ENCODE peak calls at places on chromosomes 4 and X, in eight cellular contexts. J, U, F, T, M, O, B and C are unnamed samples. For H3K9me3, the result is how much of the 10 kb centered on the place peaks cover.

GRCh38 chr4:163393471-163393870 is 49.8 kb downstream of the NPY5R start:
- DNase-seq in J (no peak), U (no peak), F (no peak), T (no peak), M (no peak), O (no peak), B (no peak), C (no peak)

GRCh38 chr4:99998062-99998880 is 48.2 kb upstream of the H2AZ1 start:
- DNase-seq in J (no peak), U (peak), F (no peak), T (no peak), M (no peak), O (no peak), B (no peak), C (no peak)

GRCh38 chr4:1711055-1711905 is 839 bp downstream of the SLBP start:
- DNase-seq in J (no peak), U (peak), F (peak), T (no peak), M (no peak), O (peak), B (peak), C (peak)

GRCh38 chrX:80879143-80879542 is 69.5 kb upstream of the BRWD3 start:
- DNase-seq in J (no peak), U (no peak), F (no peak), T (no peak), M (no peak), O (peak), B (no peak), C (no peak)

GRCh38 chr4:26321326-26322276 is 787 bp downstream of the RBPJ start:
- DNase-seq in J (no peak), U (peak), F (peak), T (no peak), M (no peak), O (peak), B (peak), C (no peak)

GRCh38 chrX:40008841-40009461 is 88.8 kb downstream of the BCOR start:
- DNase-seq in J (no peak), U (peak), F (no peak), T (peak), M (no peak), O (no peak), B (peak), C (no peak)

GRCh38 chr4:98996056-98996941 is 778 bp downstream of the METAP1 start:
- DNase-seq in J (no peak), U (peak), F (no peak), T (no peak), M (no peak), O (no peak), B (no peak), C (no peak)

GRCh38 chrX:43970528-43970927 is 2.7 kb downstream of the NDP start:
- DNase-seq in J (no peak), U (peak), F (no peak), T (no peak), M (no peak), O (no peak), B (no peak), C (no peak)

GRCh38 chr4:129064717-129065116 is 28.6 kb downstream of the SCLT1 start:
- DNase-seq in J (no peak), U (peak), F (no peak), T (no peak), M (no peak), O (no peak), B (no peak), C (no peak)

GRCh38 chrX:7253565-7253964 is 105.6 kb upstream of the PUDP start:
- DNase-seq in J (no peak), U (no peak), F (no peak), T (no peak), M (no peak), O (no peak), B (no peak), C (no peak)

GRCh38 chr4:173121044-173121685 is 47.4 kb upstream of the GALNT7 start:
- DNase-seq in J (no peak), U (peak), F (no peak), T (no peak), M (no peak), O (no peak), B (no peak), C (no peak)

GRCh38 chrX:46551494-46552128 is 6.4 kb upstream of the ZNF674 start:
- DNase-seq in J (no peak), U (peak), F (no peak), T (no peak), M (no peak), O (no peak), B (no peak), C (no peak)

GRCh38 chr4:158805628-158806471 is 37.0 kb downstream of the FNIP2 start:
- DNase-seq in J (no peak), U (no peak), F (no peak), T (no peak), M (no peak), O (peak), B (no peak), C (no peak)

GRCh38 chr4:91688413-91688812 is 615.4 kb upstream of the GRID2 start:
- DNase-seq in J (no peak), U (no peak), F (no peak), T (no peak), M (no peak), O (no peak), B (no peak), C (no peak)

GRCh38 chr4:77576351-77576750 is 29.3 kb upstream of the CXCL13 start:
- DNase-seq in J (no peak), U (peak), F (no peak), T (no peak), M (no peak), O (no peak), B (no peak), C (no peak)

GRCh38 chr4:48472794-48473193 is 10.3 kb upstream of the SLC10A4 start:
- DNase-seq in J (no peak), U (no peak), F (no peak), T (no peak), M (no peak), O (no peak), B (no peak), C (no peak)

GRCh38 chrX:47145408-47146120 is 543 bp downstream of the RBM10 start:
- DNase-seq in J (no peak), U (no peak), F (no peak), T (no peak), M (peak), O (peak), B (no peak), C (no peak)

GRCh38 chr4:87093443-87094123 is 126.8 kb downstream of the KLHL8 start:
- DNase-seq in J (peak), U (peak), F (no peak), T (no peak), M (peak), O (peak), B (no peak), C (peak)

GRCh38 chr4:101400096-101400495 is 52.8 kb upstream of the PPP3CA start:
- DNase-seq in J (no peak), U (peak), F (no peak), T (no peak), M (no peak), O (no peak), B (no peak), C (no peak)

GRCh38 chr4:176539785-176540175 is 220.0 kb downstream of the SPCS3 start:
- DNase-seq in J (no peak), U (peak), F (no peak), T (no peak), M (no peak), O (no peak), B (no peak), C (no peak)

GRCh38 chr4:10267066-10267465 is 150.5 kb upstream of the WDR1 start:
- DNase-seq in J (no peak), U (no peak), F (no peak), T (no peak), M (no peak), O (no peak), B (no peak), C (no peak)

GRCh38 chrX:2220296-2220695 is 280.5 kb downstream of the DHRSX start:
- DNase-seq in J (no peak), U (no peak), F (peak), T (no peak), M (no peak), O (no peak), B (no peak), C (no peak)

GRCh38 chr4:94457692-94458106 is 6.0 kb downstream of the PDLIM5 start:
- DNase-seq in J (no peak), U (peak), F (no peak), T (no peak), M (no peak), O (no peak), B (no peak), C (no peak)

GRCh38 chr4:112130903-112131302 is 14.4 kb upstream of the FAM241A start:
- DNase-seq in J (no peak), U (peak), F (no peak), T (no peak), M (no peak), O (no peak), B (no peak), C (no peak)

GRCh38 chrX:19912-20571 is 261.1 kb upstream of the PLCXD1 start:
- DNase-seq in J (no peak), U (no peak), F (no peak), T (peak), M (peak), O (no peak), B (no peak), C (no peak)

GRCh38 chr4:26325191-26325590 is 4.4 kb downstream of the RBPJ start:
- DNase-seq in J (no peak), U (peak), F (no peak), T (no peak), M (no peak), O (no peak), B (no peak), C (peak)

GRCh38 chr4:143641406-143641805 is 59.1 kb downstream of the FREM3 start:
- DNase-seq in J (no peak), U (peak), F (no peak), T (no peak), M (no peak), O (no peak), B (no peak), C (no peak)

GRCh38 chr4:105191621-105192210 is 45.0 kb downstream of the TET2 start:
- DNase-seq in J (no peak), U (peak), F (no peak), T (no peak), M (no peak), O (no peak), B (no peak), C (no peak)

GRCh38 chrX:99242001-99242400 is 1168.1 kb downstream of the PCDH19 start:
- DNase-seq in J (no peak), U (no peak), F (no peak), T (no peak), M (no peak), O (no peak), B (no peak), C (no peak)

GRCh38 chrX:11481035-11481434 is 184.7 kb downstream of the ARHGAP6 start:
- DNase-seq in J (no peak), U (peak), F (no peak), T (no peak), M (no peak), O (no peak), B (no peak), C (no peak)

GRCh38 chr4:80128941-80129340 is 55.9 kb upstream of the ANTXR2 start:
- DNase-seq in J (no peak), U (no peak), F (no peak), T (no peak), M (no peak), O (no peak), B (no peak), C (no peak)

GRCh38 chrX:109943740-109944092 is 59.2 kb upstream of the TMEM164 start:
- DNase-seq in J (no peak), U (no peak), F (no peak), T (no peak), M (no peak), O (no peak), B (no peak), C (no peak)

GRCh38 chr4:54513231-54513630 is 144.5 kb upstream of the KIT start:
- DNase-seq in J (no peak), U (peak), F (no peak), T (no peak), M (no peak), O (no peak), B (no peak), C (no peak)

DNA sequence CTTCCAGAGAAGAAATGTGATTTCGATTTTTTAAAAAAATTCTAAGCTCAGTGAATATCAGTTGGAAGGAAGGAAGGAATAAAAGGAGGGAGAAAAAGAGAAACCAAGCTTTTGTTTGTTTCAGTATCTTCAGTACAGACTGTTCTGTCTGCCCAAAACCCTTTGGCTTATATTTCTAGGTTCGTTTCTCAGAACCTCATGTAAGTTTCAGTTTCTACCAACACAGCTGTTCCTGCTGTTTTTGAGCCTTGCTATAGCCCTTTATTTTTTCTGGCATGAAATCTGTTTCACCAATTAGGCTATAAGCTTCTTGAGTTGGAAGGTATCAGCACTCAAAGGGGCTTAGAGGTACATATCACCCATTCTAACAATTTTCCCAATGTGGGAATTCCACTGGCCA is 157.9 kb downstream of the GBA3 start:
- DNase-seq in J (no peak), U (no peak), F (no peak), T (no peak), M (no peak), O (no peak), B (no peak), C (no peak)
- H3K4me3 ChIP-seq in J (no peak), U (no peak), F (no peak), T (no peak), M (no peak), O (no peak), B (no peak), C (no peak)

DNA sequence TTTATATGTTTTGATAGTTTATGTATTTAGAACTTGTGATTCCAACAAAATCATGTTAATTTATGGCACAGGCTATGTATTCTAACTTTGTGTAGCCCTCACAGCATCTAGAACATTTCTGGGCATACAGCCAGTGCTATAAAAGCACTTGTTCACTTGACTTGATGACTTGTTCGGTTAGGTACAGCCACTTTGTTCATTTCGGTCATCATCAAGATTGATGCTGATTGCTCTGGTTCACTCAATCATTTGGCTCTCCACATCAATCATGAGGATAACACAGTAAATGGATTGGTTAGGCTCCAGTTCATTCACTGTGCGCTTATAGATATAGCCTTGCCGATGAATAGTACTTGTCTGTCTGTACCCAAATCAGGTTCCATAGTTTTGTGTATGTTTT is 97.7 kb upstream of the IRS4 start:
- DNase-seq in J (no peak), U (no peak), F (no peak), T (no peak), M (no peak), O (no peak), B (no peak), C (no peak)
- H3K27ac ChIP-seq in J (no peak), U (no peak), F (no peak), T (no peak), M (no peak), O (no peak), B (no peak), C (no peak)

GRCh38 chrX:72479324-72480274 is 93.0 kb downstream of the HDAC8 start:
- DNase-seq in J (no peak), U (no peak), F (no peak), T (no peak), M (no peak), O (peak), B (no peak), C (no peak)

GRCh38 chrX:72478351-72478750 is 94.3 kb downstream of the HDAC8 start:
- DNase-seq in J (no peak), U (no peak), F (no peak), T (no peak), M (no peak), O (no peak), B (no peak), C (no peak)

GRCh38 chrX:72478853-72479252 is 93.8 kb downstream of the HDAC8 start:
- DNase-seq in J (no peak), U (no peak), F (no peak), T (no peak), M (no peak), O (no peak), B (no peak), C (no peak)

GRCh38 chrX:72475952-72476668 is 96.5 kb downstream of the HDAC8 start:
- DNase-seq in J (no peak), U (peak), F (no peak), T (no peak), M (no peak), O (no peak), B (no peak), C (no peak)

DNA sequence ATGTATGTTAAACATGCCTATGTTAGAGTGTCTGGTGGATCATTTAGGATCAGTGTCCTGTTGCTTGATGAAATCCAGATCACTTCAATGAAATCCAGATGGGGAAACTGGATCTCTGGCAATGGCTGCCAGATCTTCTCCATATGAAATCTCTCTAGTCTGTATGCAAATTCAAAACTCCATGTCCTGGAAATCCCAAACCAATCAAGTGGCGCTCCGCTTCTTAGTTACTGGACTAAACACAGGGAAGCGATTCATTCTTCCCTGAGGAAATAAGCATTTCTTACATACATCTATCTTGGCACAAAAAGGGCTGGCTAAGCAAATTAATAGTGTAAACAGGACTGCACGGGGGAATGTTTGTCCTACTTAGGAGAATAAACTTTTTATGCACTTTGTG is 94.9 kb downstream of the HDAC8 start:
- DNase-seq in J (no peak), U (no peak), F (no peak), T (no peak), M (no peak), O (no peak), B (no peak), C (no peak)
- H3K9me3 ChIP-seq in J (under half), U (under half), F (under half), T (under half), M (under half), O (under half), B (under half), C (under half)

GRCh38 chr4:182937268-182938208 is 20.4 kb upstream of the DCTD start:
- DNase-seq in J (no peak), U (no peak), F (no peak), T (no peak), M (no peak), O (no peak), B (no peak), C (no peak)

GRCh38 chr4:182928061-182928460 is 10.9 kb upstream of the DCTD start:
- DNase-seq in J (no peak), U (no peak), F (no peak), T (no peak), M (no peak), O (no peak), B (no peak), C (no peak)

GRCh38 chr4:182931691-182932297 is 14.6 kb upstream of the DCTD start:
- DNase-seq in J (no peak), U (peak), F (no peak), T (no peak), M (no peak), O (no peak), B (no peak), C (no peak)

GRCh38 chr4:182929296-182929695 is 12.1 kb upstream of the DCTD start:
- DNase-seq in J (no peak), U (peak), F (no peak), T (no peak), M (no peak), O (no peak), B (no peak), C (no peak)

GRCh38 chr4:182932651-182933050 is 15.5 kb upstream of the DCTD start:
- DNase-seq in J (no peak), U (no peak), F (no peak), T (no peak), M (no peak), O (no peak), B (no peak), C (no peak)
- H3K4me3 ChIP-seq in J (no peak), U (no peak), F (no peak), T (no peak), M (no peak), O (no peak), B (no peak), C (no peak)

GRCh38 chrX:48715876-48716502 is 19.5 kb downstream of the SUV39H1 start:
- DNase-seq in J (no peak), U (peak), F (no peak), T (no peak), M (no peak), O (no peak), B (no peak), C (no peak)
- H3K27ac ChIP-seq in J (no peak), U (no peak), F (no peak), T (no peak), M (peak), O (no peak), B (no peak), C (no peak)